ENCODE peak calls at places on chromosome 12, in nine cellular contexts. M, K, P, U, T, S, W, X and I are unnamed samples.
A peak's percentile ranks its signal among the peaks of the same experiment; 100 is the strongest.

GRCh38 chr12:113403435-113404415 is at the start of gene SDS:
- DNase-seq in M (no peak), K (peak; percentile 18), P (no peak), U (no peak), T (peak; percentile 52), S (no peak), W (no peak), X (no peak), I (no peak)

GRCh38 chr12:30134229-30134628 is 350.5 kb upstream of the TMTC1 start:
- DNase-seq in M (no peak), K (peak; percentile 19), P (no peak), U (peak; percentile 18), T (no peak), S (no peak), W (no peak), X (peak; percentile 11), I (no peak)

GRCh38 chr12:103840881-103841689 is at the start of gene NT5DC3:
- DNase-seq in M (peak; percentile 71), K (peak; percentile 71), P (peak; percentile 81), U (peak; percentile 86), T (peak; percentile 78), S (peak; percentile 91), W (peak; percentile 94), X (no peak), I (peak; percentile 37)

GRCh38 chr12:120361506-120362208 is 7.3 kb downstream of the MSI1 start:
- DNase-seq in M (no peak), K (peak; percentile 67), P (no peak), U (peak; percentile 24), T (peak; percentile 90), S (peak; percentile 45), W (peak; percentile 85), X (peak; percentile 81), I (peak; percentile 96)

GRCh38 chr12:80412343-80412953 is 31.6 kb upstream of the PTPRQ start:
- DNase-seq in M (peak; percentile 47), K (peak; percentile 55), P (no peak), U (peak; percentile 80), T (no peak), S (peak; percentile 14), W (no peak), X (peak; percentile 16), I (peak; percentile 61)

GRCh38 chr12:27331299-27331926 is 1.2 kb upstream of the BMAL2 start:
- DNase-seq in M (peak; percentile 93), K (peak; percentile 96), P (no peak), U (peak; percentile 95), T (no peak), S (peak; percentile 5), W (no peak), X (no peak), I (no peak)

GRCh38 chr12:93122089-93122488 is 193.0 kb upstream of the EEA1 start:
- DNase-seq in M (peak; percentile 74), K (peak; percentile 78), P (no peak), U (peak; percentile 74), T (no peak), S (no peak), W (no peak), X (no peak), I (no peak)

GRCh38 chr12:91913124-91913523 is 232.5 kb downstream of the BTG1 start:
- DNase-seq in M (no peak), K (no peak), P (no peak), U (no peak), T (no peak), S (no peak), W (no peak), X (no peak), I (no peak)

GRCh38 chr12:64796205-64796845 is 28.1 kb upstream of the TBC1D30 start:
- DNase-seq in M (peak; percentile 90), K (peak; percentile 89), P (peak; percentile 39), U (peak; percentile 93), T (no peak), S (peak; percentile 80), W (no peak), X (no peak), I (peak; percentile 71)

GRCh38 chr12:108337235-108338223 is 1.6 kb downstream of the CMKLR1 start:
- DNase-seq in M (no peak), K (peak; percentile 7), P (no peak), U (peak; percentile 52), T (no peak), S (no peak), W (no peak), X (peak; percentile 37), I (no peak)

GRCh38 chr12:91364591-91365184 is 182.1 kb upstream of the DCN start:
- DNase-seq in M (no peak), K (no peak), P (no peak), U (no peak), T (no peak), S (no peak), W (no peak), X (no peak), I (no peak)

GRCh38 chr12:64452559-64453329 is 824 bp downstream of the TBK1 start:
- DNase-seq in M (peak; percentile 83), K (peak; percentile 88), P (no peak), U (peak; percentile 89), T (no peak), S (peak; percentile 15), W (no peak), X (no peak), I (no peak)

GRCh38 chr12:42564540-42564939 is 25.0 kb downstream of the PRICKLE1 start:
- DNase-seq in M (no peak), K (peak; percentile 31), P (no peak), U (peak; percentile 52), T (no peak), S (no peak), W (no peak), X (no peak), I (no peak)

GRCh38 chr12:121872546-121873223 is 14.0 kb upstream of the HPD start:
- DNase-seq in M (peak; percentile 96), K (peak; percentile 99), P (no peak), U (peak; percentile 87), T (peak; percentile 82), S (no peak), W (no peak), X (no peak), I (no peak)

GRCh38 chr12:114904254-114905003 is 220.5 kb upstream of the TBX3 start:
- DNase-seq in M (peak; percentile 47), K (peak; percentile 58), P (no peak), U (peak; percentile 74), T (no peak), S (no peak), W (no peak), X (no peak), I (no peak)

GRCh38 chr12:119366007-119366406 is 31.5 kb downstream of the CCDC60 start:
- DNase-seq in M (no peak), K (no peak), P (no peak), U (no peak), T (no peak), S (no peak), W (no peak), X (no peak), I (no peak)

GRCh38 chr12:26205946-26206345 is 10.6 kb downstream of the SSPN start:
- DNase-seq in M (no peak), K (no peak), P (no peak), U (no peak), T (no peak), S (no peak), W (no peak), X (no peak), I (no peak)

GRCh38 chr12:12684375-12685106 is 11.4 kb downstream of the GPR19 start:
- DNase-seq in M (peak; percentile 19), K (peak; percentile 53), P (no peak), U (peak; percentile 55), T (peak; percentile 80), S (no peak), W (no peak), X (peak; percentile 97), I (peak; percentile 27)

GRCh38 chr12:55930771-55931316 is at the start of gene DGKA:
- DNase-seq in M (peak; percentile 71), K (peak; percentile 74), P (peak; percentile 65), U (peak; percentile 86), T (no peak), S (peak; percentile 55), W (no peak), X (no peak), I (no peak)

GRCh38 chr12:100956311-100956852 is 161.8 kb downstream of the ANO4 start:
- DNase-seq in M (no peak), K (no peak), P (no peak), U (no peak), T (no peak), S (no peak), W (no peak), X (no peak), I (no peak)

GRCh38 chr12:20832911-20833310 is 22.4 kb downstream of the SLCO1B3 start:
- DNase-seq in M (no peak), K (no peak), P (no peak), U (no peak), T (no peak), S (no peak), W (no peak), X (no peak), I (no peak)